ENCODE peak calls at places on chromosome 14, in six cellular contexts. One of them, this sample, is unnamed.

GRCh38 chr14:70642313-70643235 is 858 bp downstream of the TTC9 start:
- DNase-seq in transverse colon: peak; percentile 39
- DNase-seq in stimulated activated CD4-positive, alpha-beta T cell treated with anti-CD3 and anti-CD28 coated beads, Interleukin-1b, Interleukin-23, amount 100 ng/mL, for 1 hour: no peak
- DNase-seq in fibroblast of mammary gland: no peak
- DNase-seq in AG08396: no peak
- DNase-seq in iPS DF 6.9: no peak
- DNase-seq in this sample: no peak

GRCh38 chr14:61620130-61620946 is 75.0 kb upstream of the HIF1A start:
- DNase-seq in AG08396: no peak
- DNase-seq in stimulated activated CD4-positive, alpha-beta T cell treated with anti-CD3 and anti-CD28 coated beads, Interleukin-1b, Interleukin-23, amount 100 ng/mL, for 1 hour: peak; percentile 5
- DNase-seq in fibroblast of mammary gland: peak; percentile 99
- DNase-seq in transverse colon: no peak
- DNase-seq in iPS DF 6.9: no peak
- DNase-seq in this sample: no peak

GRCh38 chr14:95008445-95009217 is 148.7 kb downstream of the DICER1 start:
- DNase-seq in stimulated activated CD4-positive, alpha-beta T cell treated with anti-CD3 and anti-CD28 coated beads, Interleukin-1b, Interleukin-23, amount 100 ng/mL, for 1 hour: no peak
- DNase-seq in AG08396: no peak
- DNase-seq in fibroblast of mammary gland: no peak
- DNase-seq in iPS DF 6.9: no peak
- DNase-seq in transverse colon: no peak
- DNase-seq in this sample: no peak

GRCh38 chr14:91906374-91906773 is 39.0 kb upstream of the TC2N start:
- DNase-seq in iPS DF 6.9: no peak
- DNase-seq in transverse colon: peak; percentile 13
- DNase-seq in fibroblast of mammary gland: no peak
- DNase-seq in stimulated activated CD4-positive, alpha-beta T cell treated with anti-CD3 and anti-CD28 coated beads, Interleukin-1b, Interleukin-23, amount 100 ng/mL, for 1 hour: no peak
- DNase-seq in AG08396: no peak
- DNase-seq in this sample: no peak

GRCh38 chr14:81246561-81247270 is 26.0 kb upstream of the GTF2A1 start:
- DNase-seq in stimulated activated CD4-positive, alpha-beta T cell treated with anti-CD3 and anti-CD28 coated beads, Interleukin-1b, Interleukin-23, amount 100 ng/mL, for 1 hour: no peak
- DNase-seq in iPS DF 6.9: no peak
- DNase-seq in AG08396: no peak
- DNase-seq in transverse colon: no peak
- DNase-seq in fibroblast of mammary gland: no peak
- DNase-seq in this sample: no peak

GRCh38 chr14:94213021-94213420 is 38.9 kb downstream of the PPP4R4 start:
- DNase-seq in iPS DF 6.9: no peak
- DNase-seq in fibroblast of mammary gland: peak; percentile 71
- DNase-seq in stimulated activated CD4-positive, alpha-beta T cell treated with anti-CD3 and anti-CD28 coated beads, Interleukin-1b, Interleukin-23, amount 100 ng/mL, for 1 hour: no peak
- DNase-seq in transverse colon: no peak
- DNase-seq in AG08396: peak; percentile 34
- DNase-seq in this sample: no peak

GRCh38 chr14:64191756-64192155 is 102.4 kb downstream of the ESR2 start:
- DNase-seq in transverse colon: no peak
- DNase-seq in iPS DF 6.9: no peak
- DNase-seq in AG08396: peak; percentile 77
- DNase-seq in fibroblast of mammary gland: peak; percentile 92
- DNase-seq in stimulated activated CD4-positive, alpha-beta T cell treated with anti-CD3 and anti-CD28 coated beads, Interleukin-1b, Interleukin-23, amount 100 ng/mL, for 1 hour: no peak
- DNase-seq in this sample: no peak

GRCh38 chr14:89428556-89429196 is 11.6 kb upstream of the FOXN3 start:
- DNase-seq in AG08396: no peak
- DNase-seq in stimulated activated CD4-positive, alpha-beta T cell treated with anti-CD3 and anti-CD28 coated beads, Interleukin-1b, Interleukin-23, amount 100 ng/mL, for 1 hour: no peak
- DNase-seq in transverse colon: no peak
- DNase-seq in iPS DF 6.9: no peak
- DNase-seq in fibroblast of mammary gland: no peak
- DNase-seq in this sample: peak; percentile 64

GRCh38 chr14:100374891-100375272 is 51.7 kb downstream of the SLC25A47 start:
- DNase-seq in AG08396: no peak
- DNase-seq in fibroblast of mammary gland: peak; percentile 76
- DNase-seq in stimulated activated CD4-positive, alpha-beta T cell treated with anti-CD3 and anti-CD28 coated beads, Interleukin-1b, Interleukin-23, amount 100 ng/mL, for 1 hour: no peak
- DNase-seq in transverse colon: no peak
- DNase-seq in iPS DF 6.9: no peak
- DNase-seq in this sample: no peak

GRCh38 chr14:66380143-66380542 is 106.0 kb upstream of the CCDC196 start:
- DNase-seq in AG08396: no peak
- DNase-seq in fibroblast of mammary gland: no peak
- DNase-seq in transverse colon: no peak
- DNase-seq in stimulated activated CD4-positive, alpha-beta T cell treated with anti-CD3 and anti-CD28 coated beads, Interleukin-1b, Interleukin-23, amount 100 ng/mL, for 1 hour: no peak
- DNase-seq in iPS DF 6.9: no peak
- DNase-seq in this sample: no peak

GRCh38 chr14:95549656-95550585 is 15.1 kb downstream of the GLRX5 start:
- DNase-seq in iPS DF 6.9: no peak
- DNase-seq in AG08396: no peak
- DNase-seq in fibroblast of mammary gland: no peak
- DNase-seq in stimulated activated CD4-positive, alpha-beta T cell treated with anti-CD3 and anti-CD28 coated beads, Interleukin-1b, Interleukin-23, amount 100 ng/mL, for 1 hour: no peak
- DNase-seq in transverse colon: peak; percentile 35
- DNase-seq in this sample: no peak

GRCh38 chr14:80055912-80056801 is 155.1 kb downstream of the DIO2 start:
- DNase-seq in fibroblast of mammary gland: peak; percentile 61
- DNase-seq in iPS DF 6.9: peak; percentile 33
- DNase-seq in AG08396: peak; percentile 60
- DNase-seq in transverse colon: peak; percentile 9
- DNase-seq in stimulated activated CD4-positive, alpha-beta T cell treated with anti-CD3 and anti-CD28 coated beads, Interleukin-1b, Interleukin-23, amount 100 ng/mL, for 1 hour: no peak
- DNase-seq in this sample: peak; percentile 29

GRCh38 chr14:73238262-73238852 is 1.1 kb downstream of the PAPLN start:
- DNase-seq in iPS DF 6.9: no peak
- DNase-seq in AG08396: peak; percentile 85
- DNase-seq in transverse colon: no peak
- DNase-seq in fibroblast of mammary gland: peak; percentile 82
- DNase-seq in stimulated activated CD4-positive, alpha-beta T cell treated with anti-CD3 and anti-CD28 coated beads, Interleukin-1b, Interleukin-23, amount 100 ng/mL, for 1 hour: no peak
- DNase-seq in this sample: peak; percentile 51

GRCh38 chr14:77151918-77152588 is 10.5 kb upstream of the ZDHHC22 start:
- DNase-seq in AG08396: peak; percentile 46
- DNase-seq in iPS DF 6.9: no peak
- DNase-seq in stimulated activated CD4-positive, alpha-beta T cell treated with anti-CD3 and anti-CD28 coated beads, Interleukin-1b, Interleukin-23, amount 100 ng/mL, for 1 hour: no peak
- DNase-seq in fibroblast of mammary gland: peak; percentile 23
- DNase-seq in transverse colon: no peak
- DNase-seq in this sample: no peak

GRCh38 chr14:101734241-101734847 is 27.2 kb upstream of the PPP2R5C start:
- DNase-seq in transverse colon: no peak
- DNase-seq in fibroblast of mammary gland: no peak
- DNase-seq in stimulated activated CD4-positive, alpha-beta T cell treated with anti-CD3 and anti-CD28 coated beads, Interleukin-1b, Interleukin-23, amount 100 ng/mL, for 1 hour: no peak
- DNase-seq in AG08396: no peak
- DNase-seq in iPS DF 6.9: no peak
- DNase-seq in this sample: no peak

GRCh38 chr14:89534896-89535615 is 118.0 kb upstream of the FOXN3 start:
- DNase-seq in stimulated activated CD4-positive, alpha-beta T cell treated with anti-CD3 and anti-CD28 coated beads, Interleukin-1b, Interleukin-23, amount 100 ng/mL, for 1 hour: no peak
- DNase-seq in iPS DF 6.9: no peak
- DNase-seq in fibroblast of mammary gland: peak; percentile 34
- DNase-seq in transverse colon: no peak
- DNase-seq in AG08396: peak; percentile 21
- DNase-seq in this sample: no peak

GRCh38 chr14:71651228-71651627 is 281.0 kb upstream of the RGS6 start:
- DNase-seq in iPS DF 6.9: no peak
- DNase-seq in stimulated activated CD4-positive, alpha-beta T cell treated with anti-CD3 and anti-CD28 coated beads, Interleukin-1b, Interleukin-23, amount 100 ng/mL, for 1 hour: no peak
- DNase-seq in AG08396: peak; percentile 57
- DNase-seq in transverse colon: no peak
- DNase-seq in fibroblast of mammary gland: peak; percentile 87
- DNase-seq in this sample: no peak

GRCh38 chr14:100059433-100059781 is 5.8 kb upstream of the EVL start:
- DNase-seq in transverse colon: no peak
- DNase-seq in stimulated activated CD4-positive, alpha-beta T cell treated with anti-CD3 and anti-CD28 coated beads, Interleukin-1b, Interleukin-23, amount 100 ng/mL, for 1 hour: no peak
- DNase-seq in iPS DF 6.9: no peak
- DNase-seq in AG08396: no peak
- DNase-seq in fibroblast of mammary gland: no peak
- DNase-seq in this sample: peak; percentile 67

GRCh38 chr14:104580961-104581360 is 1.4 kb downstream of the C14orf180 start:
- DNase-seq in iPS DF 6.9: no peak
- DNase-seq in stimulated activated CD4-positive, alpha-beta T cell treated with anti-CD3 and anti-CD28 coated beads, Interleukin-1b, Interleukin-23, amount 100 ng/mL, for 1 hour: no peak
- DNase-seq in AG08396: no peak
- DNase-seq in fibroblast of mammary gland: no peak
- DNase-seq in transverse colon: peak; percentile 56
- DNase-seq in this sample: no peak